ENCODE peak calls at places on chromosomes 7 and 10, in six cellular contexts. One of them, this sample, is unnamed.

GRCh38 chr10:48215148-48215982 is 59.1 kb downstream of the FRMPD2 start:
- DNase-seq in thoracic aorta: no peak
- DNase-seq in left lobe of liver: peak
- DNase-seq in fibroblast of villous mesenchyme: peak
- DNase-seq in iris pigment epithelial cell: peak
- DNase-seq in activated CD4-positive, alpha-beta T cell treated with anti-CD3 and anti-CD28 coated beads, Interleukin-2, amount 50 U/mL, for 1 hour: peak
- DNase-seq in this sample: peak

GRCh38 chr10:78065616-78066410 is 32.1 kb downstream of the RPS24 start:
- DNase-seq in thoracic aorta: no peak
- DNase-seq in activated CD4-positive, alpha-beta T cell treated with anti-CD3 and anti-CD28 coated beads, Interleukin-2, amount 50 U/mL, for 1 hour: no peak
- DNase-seq in fibroblast of villous mesenchyme: no peak
- DNase-seq in left lobe of liver: no peak
- DNase-seq in iris pigment epithelial cell: no peak
- DNase-seq in this sample: no peak

GRCh38 chr10:1598393-1599153 is 138.8 kb downstream of the ADARB2 start:
- DNase-seq in left lobe of liver: peak
- DNase-seq in fibroblast of villous mesenchyme: no peak
- DNase-seq in activated CD4-positive, alpha-beta T cell treated with anti-CD3 and anti-CD28 coated beads, Interleukin-2, amount 50 U/mL, for 1 hour: no peak
- DNase-seq in iris pigment epithelial cell: no peak
- DNase-seq in thoracic aorta: no peak
- DNase-seq in this sample: no peak

GRCh38 chr10:80046629-80047441 is 31.6 kb upstream of the TMEM254 start:
- DNase-seq in left lobe of liver: peak
- DNase-seq in iris pigment epithelial cell: peak
- DNase-seq in fibroblast of villous mesenchyme: peak
- DNase-seq in thoracic aorta: peak
- DNase-seq in activated CD4-positive, alpha-beta T cell treated with anti-CD3 and anti-CD28 coated beads, Interleukin-2, amount 50 U/mL, for 1 hour: peak
- DNase-seq in this sample: peak

GRCh38 chr10:1513221-1513620 is 224.1 kb downstream of the ADARB2 start:
- DNase-seq in thoracic aorta: no peak
- DNase-seq in fibroblast of villous mesenchyme: no peak
- DNase-seq in iris pigment epithelial cell: no peak
- DNase-seq in activated CD4-positive, alpha-beta T cell treated with anti-CD3 and anti-CD28 coated beads, Interleukin-2, amount 50 U/mL, for 1 hour: no peak
- DNase-seq in left lobe of liver: no peak
- DNase-seq in this sample: no peak

GRCh38 chr10:15387021-15387420 is 15.9 kb upstream of the FAM171A1 start:
- DNase-seq in fibroblast of villous mesenchyme: no peak
- DNase-seq in iris pigment epithelial cell: no peak
- DNase-seq in left lobe of liver: no peak
- DNase-seq in thoracic aorta: no peak
- DNase-seq in activated CD4-positive, alpha-beta T cell treated with anti-CD3 and anti-CD28 coated beads, Interleukin-2, amount 50 U/mL, for 1 hour: no peak
- DNase-seq in this sample: no peak

GRCh38 chr7:98830972-98831548 is 38.8 kb downstream of the TMEM130 start:
- DNase-seq in iris pigment epithelial cell: no peak
- DNase-seq in left lobe of liver: no peak
- DNase-seq in activated CD4-positive, alpha-beta T cell treated with anti-CD3 and anti-CD28 coated beads, Interleukin-2, amount 50 U/mL, for 1 hour: no peak
- DNase-seq in fibroblast of villous mesenchyme: no peak
- DNase-seq in thoracic aorta: no peak
- DNase-seq in this sample: no peak

GRCh38 chr10:68536973-68537372 is 9.7 kb upstream of the SLC25A16 start:
- DNase-seq in iris pigment epithelial cell: no peak
- DNase-seq in activated CD4-positive, alpha-beta T cell treated with anti-CD3 and anti-CD28 coated beads, Interleukin-2, amount 50 U/mL, for 1 hour: no peak
- DNase-seq in fibroblast of villous mesenchyme: no peak
- DNase-seq in left lobe of liver: no peak
- DNase-seq in thoracic aorta: no peak
- DNase-seq in this sample: no peak

GRCh38 chr7:24869572-24869971 is 110.4 kb downstream of the OSBPL3 start:
- DNase-seq in iris pigment epithelial cell: peak
- DNase-seq in activated CD4-positive, alpha-beta T cell treated with anti-CD3 and anti-CD28 coated beads, Interleukin-2, amount 50 U/mL, for 1 hour: no peak
- DNase-seq in left lobe of liver: no peak
- DNase-seq in fibroblast of villous mesenchyme: no peak
- DNase-seq in thoracic aorta: no peak
- DNase-seq in this sample: no peak

GRCh38 chr7:80676404-80676803 is 38.0 kb downstream of the CD36 start:
- DNase-seq in fibroblast of villous mesenchyme: no peak
- DNase-seq in activated CD4-positive, alpha-beta T cell treated with anti-CD3 and anti-CD28 coated beads, Interleukin-2, amount 50 U/mL, for 1 hour: no peak
- DNase-seq in left lobe of liver: no peak
- DNase-seq in iris pigment epithelial cell: no peak
- DNase-seq in thoracic aorta: no peak
- DNase-seq in this sample: no peak

GRCh38 chr10:86313621-86314041 is 53.0 kb downstream of the GRID1 start:
- DNase-seq in fibroblast of villous mesenchyme: no peak
- DNase-seq in activated CD4-positive, alpha-beta T cell treated with anti-CD3 and anti-CD28 coated beads, Interleukin-2, amount 50 U/mL, for 1 hour: no peak
- DNase-seq in iris pigment epithelial cell: no peak
- DNase-seq in thoracic aorta: no peak
- DNase-seq in left lobe of liver: no peak
- DNase-seq in this sample: no peak

GRCh38 chr10:114458955-114459354 is 54.7 kb upstream of the AFAP1L2 start:
- DNase-seq in fibroblast of villous mesenchyme: peak
- DNase-seq in activated CD4-positive, alpha-beta T cell treated with anti-CD3 and anti-CD28 coated beads, Interleukin-2, amount 50 U/mL, for 1 hour: no peak
- DNase-seq in left lobe of liver: no peak
- DNase-seq in iris pigment epithelial cell: peak
- DNase-seq in thoracic aorta: no peak
- DNase-seq in this sample: peak

GRCh38 chr10:88473989-88474883 is 108.9 kb downstream of the RNLS start:
- DNase-seq in activated CD4-positive, alpha-beta T cell treated with anti-CD3 and anti-CD28 coated beads, Interleukin-2, amount 50 U/mL, for 1 hour: no peak
- DNase-seq in thoracic aorta: no peak
- DNase-seq in fibroblast of villous mesenchyme: no peak
- DNase-seq in left lobe of liver: peak
- DNase-seq in iris pigment epithelial cell: peak
- DNase-seq in this sample: no peak

GRCh38 chr10:17073720-17074547 is 55.7 kb downstream of the CUBN start:
- DNase-seq in left lobe of liver: no peak
- DNase-seq in iris pigment epithelial cell: no peak
- DNase-seq in activated CD4-positive, alpha-beta T cell treated with anti-CD3 and anti-CD28 coated beads, Interleukin-2, amount 50 U/mL, for 1 hour: no peak
- DNase-seq in thoracic aorta: no peak
- DNase-seq in fibroblast of villous mesenchyme: no peak
- DNase-seq in this sample: peak

GRCh38 chr10:71998119-71998839 is 34.1 kb downstream of the CHST3 start:
- DNase-seq in activated CD4-positive, alpha-beta T cell treated with anti-CD3 and anti-CD28 coated beads, Interleukin-2, amount 50 U/mL, for 1 hour: no peak
- DNase-seq in fibroblast of villous mesenchyme: no peak
- DNase-seq in left lobe of liver: no peak
- DNase-seq in thoracic aorta: no peak
- DNase-seq in iris pigment epithelial cell: no peak
- DNase-seq in this sample: no peak

GRCh38 chr10:93309062-93309461 is 173.1 kb downstream of the MYOF start:
- DNase-seq in activated CD4-positive, alpha-beta T cell treated with anti-CD3 and anti-CD28 coated beads, Interleukin-2, amount 50 U/mL, for 1 hour: no peak
- DNase-seq in left lobe of liver: no peak
- DNase-seq in fibroblast of villous mesenchyme: peak
- DNase-seq in iris pigment epithelial cell: peak
- DNase-seq in thoracic aorta: no peak
- DNase-seq in this sample: peak

GRCh38 chr7:94888995-94889523 is 18.3 kb upstream of the PPP1R9A start:
- DNase-seq in left lobe of liver: no peak
- DNase-seq in fibroblast of villous mesenchyme: no peak
- DNase-seq in activated CD4-positive, alpha-beta T cell treated with anti-CD3 and anti-CD28 coated beads, Interleukin-2, amount 50 U/mL, for 1 hour: no peak
- DNase-seq in thoracic aorta: no peak
- DNase-seq in iris pigment epithelial cell: no peak
- DNase-seq in this sample: no peak

GRCh38 chr7:70384891-70385290 is 747.1 kb upstream of the GALNT17 start:
- DNase-seq in activated CD4-positive, alpha-beta T cell treated with anti-CD3 and anti-CD28 coated beads, Interleukin-2, amount 50 U/mL, for 1 hour: no peak
- DNase-seq in iris pigment epithelial cell: peak
- DNase-seq in fibroblast of villous mesenchyme: peak
- DNase-seq in left lobe of liver: no peak
- DNase-seq in thoracic aorta: no peak
- DNase-seq in this sample: peak

GRCh38 chr7:86574006-86574405 is 69.7 kb upstream of the GRM3 start:
- DNase-seq in activated CD4-positive, alpha-beta T cell treated with anti-CD3 and anti-CD28 coated beads, Interleukin-2, amount 50 U/mL, for 1 hour: no peak
- DNase-seq in iris pigment epithelial cell: no peak
- DNase-seq in fibroblast of villous mesenchyme: no peak
- DNase-seq in thoracic aorta: no peak
- DNase-seq in left lobe of liver: no peak
- DNase-seq in this sample: no peak

GRCh38 chr7:99472561-99473314 is at the start of gene ZNF789:
- DNase-seq in activated CD4-positive, alpha-beta T cell treated with anti-CD3 and anti-CD28 coated beads, Interleukin-2, amount 50 U/mL, for 1 hour: peak
- DNase-seq in thoracic aorta: peak
- DNase-seq in fibroblast of villous mesenchyme: peak
- DNase-seq in left lobe of liver: peak
- DNase-seq in iris pigment epithelial cell: peak
- DNase-seq in this sample: peak

GRCh38 chr7:14761506-14762296 is 140.8 kb downstream of the DGKB start:
- DNase-seq in thoracic aorta: no peak
- DNase-seq in fibroblast of villous mesenchyme: peak
- DNase-seq in left lobe of liver: no peak
- DNase-seq in iris pigment epithelial cell: peak
- DNase-seq in activated CD4-positive, alpha-beta T cell treated with anti-CD3 and anti-CD28 coated beads, Interleukin-2, amount 50 U/mL, for 1 hour: no peak
- DNase-seq in this sample: peak

GRCh38 chr10:89582022-89582421 is 46.6 kb upstream of the SLC16A12 start:
- DNase-seq in iris pigment epithelial cell: peak
- DNase-seq in fibroblast of villous mesenchyme: no peak
- DNase-seq in thoracic aorta: no peak
- DNase-seq in activated CD4-positive, alpha-beta T cell treated with anti-CD3 and anti-CD28 coated beads, Interleukin-2, amount 50 U/mL, for 1 hour: no peak
- DNase-seq in left lobe of liver: no peak
- DNase-seq in this sample: peak

GRCh38 chr10:5659702-5660528 is 6.5 kb downstream of the ASB13 start:
- DNase-seq in thoracic aorta: peak
- DNase-seq in left lobe of liver: peak
- DNase-seq in fibroblast of villous mesenchyme: peak
- DNase-seq in activated CD4-positive, alpha-beta T cell treated with anti-CD3 and anti-CD28 coated beads, Interleukin-2, amount 50 U/mL, for 1 hour: no peak
- DNase-seq in iris pigment epithelial cell: peak
- DNase-seq in this sample: peak

GRCh38 chr7:141275350-141275749 is 201.5 kb downstream of the TMEM178B start:
- DNase-seq in left lobe of liver: no peak
- DNase-seq in thoracic aorta: no peak
- DNase-seq in iris pigment epithelial cell: no peak
- DNase-seq in fibroblast of villous mesenchyme: no peak
- DNase-seq in activated CD4-positive, alpha-beta T cell treated with anti-CD3 and anti-CD28 coated beads, Interleukin-2, amount 50 U/mL, for 1 hour: no peak
- DNase-seq in this sample: no peak

GRCh38 chr7:148723846-148724245 is 25.1 kb downstream of the CUL1 start:
- DNase-seq in iris pigment epithelial cell: peak
- DNase-seq in left lobe of liver: no peak
- DNase-seq in activated CD4-positive, alpha-beta T cell treated with anti-CD3 and anti-CD28 coated beads, Interleukin-2, amount 50 U/mL, for 1 hour: no peak
- DNase-seq in fibroblast of villous mesenchyme: peak
- DNase-seq in thoracic aorta: no peak
- DNase-seq in this sample: peak

GRCh38 chr7:105926131-105926530 is 36.9 kb upstream of the CDHR3 start:
- DNase-seq in left lobe of liver: no peak
- DNase-seq in iris pigment epithelial cell: no peak
- DNase-seq in thoracic aorta: no peak
- DNase-seq in fibroblast of villous mesenchyme: peak
- DNase-seq in activated CD4-positive, alpha-beta T cell treated with anti-CD3 and anti-CD28 coated beads, Interleukin-2, amount 50 U/mL, for 1 hour: no peak
- DNase-seq in this sample: no peak

GRCh38 chr10:11009471-11010308 is 8.0 kb upstream of the CELF2 start:
- DNase-seq in activated CD4-positive, alpha-beta T cell treated with anti-CD3 and anti-CD28 coated beads, Interleukin-2, amount 50 U/mL, for 1 hour: no peak
- DNase-seq in left lobe of liver: no peak
- DNase-seq in thoracic aorta: no peak
- DNase-seq in fibroblast of villous mesenchyme: no peak
- DNase-seq in iris pigment epithelial cell: no peak
- DNase-seq in this sample: peak

GRCh38 chr7:16543456-16543855 is 16.8 kb downstream of the LRRC72 start:
- DNase-seq in fibroblast of villous mesenchyme: no peak
- DNase-seq in activated CD4-positive, alpha-beta T cell treated with anti-CD3 and anti-CD28 coated beads, Interleukin-2, amount 50 U/mL, for 1 hour: no peak
- DNase-seq in thoracic aorta: no peak
- DNase-seq in iris pigment epithelial cell: no peak
- DNase-seq in left lobe of liver: no peak
- DNase-seq in this sample: no peak

GRCh38 chr7:154852205-154852604 is 150.7 kb downstream of the PAXIP1 start:
- DNase-seq in fibroblast of villous mesenchyme: no peak
- DNase-seq in activated CD4-positive, alpha-beta T cell treated with anti-CD3 and anti-CD28 coated beads, Interleukin-2, amount 50 U/mL, for 1 hour: no peak
- DNase-seq in thoracic aorta: no peak
- DNase-seq in iris pigment epithelial cell: no peak
- DNase-seq in left lobe of liver: no peak
- DNase-seq in this sample: no peak